ENCODE peak calls at places on chromosome X, in five cellular contexts. A, C, U, S and L are unnamed samples.

GRCh38 chrX:22395372-22395771 is 122.7 kb downstream of the CBLL2 start:
- DNase-seq in A (no peak), C (no peak), U (no peak), S (no peak), L (no peak)

GRCh38 chrX:154980330-154981115 is 42.0 kb downstream of the F8 start:
- DNase-seq in A (peak; percentile 75), C (peak; percentile 65), U (peak; percentile 83), S (peak; percentile 50), L (peak; percentile 4)

GRCh38 chrX:138877746-138878145 is 166.2 kb upstream of the FGF13 start:
- DNase-seq in A (no peak), C (no peak), U (no peak), S (no peak), L (no peak)

GRCh38 chrX:130994671-130995070 is 63.5 kb upstream of the ARHGAP36 start:
- DNase-seq in A (peak; percentile 3), C (peak; percentile 58), U (peak; percentile 29), S (no peak), L (no peak)

GRCh38 chrX:68647156-68647957 is at the start of gene STARD8:
- DNase-seq in A (no peak), C (peak; percentile 56), U (no peak), S (no peak), L (no peak)

GRCh38 chrX:113048896-113049295 is 208.3 kb upstream of the AMOT start:
- DNase-seq in A (no peak), C (no peak), U (no peak), S (no peak), L (no peak)

GRCh38 chrX:26845051-26845450 is 618.1 kb downstream of the PPP4R3C start:
- DNase-seq in A (no peak), C (no peak), U (no peak), S (no peak), L (no peak)

GRCh38 chrX:4249401-4249800 is 536.0 kb upstream of the PRKX start:
- DNase-seq in A (no peak), C (no peak), U (no peak), S (no peak), L (no peak)

GRCh38 chrX:152936306-152936705 is 38.4 kb downstream of the ZNF185 start:
- DNase-seq in A (no peak), C (no peak), U (no peak), S (no peak), L (no peak)

GRCh38 chrX:116318672-116319071 is 117.7 kb upstream of the SLC6A14 start:
- DNase-seq in A (no peak), C (no peak), U (no peak), S (no peak), L (no peak)

GRCh38 chrX:154349359-154349935 is 25.0 kb downstream of the FLNA start:
- DNase-seq in A (no peak), C (no peak), U (no peak), S (no peak), L (no peak)

GRCh38 chrX:147183161-147183560 is 368.6 kb upstream of the CXorf51A start:
- DNase-seq in A (no peak), C (no peak), U (no peak), S (no peak), L (no peak)

GRCh38 chrX:24607616-24608015 is 39.5 kb downstream of the PCYT1B start:
- DNase-seq in A (no peak), C (no peak), U (no peak), S (no peak), L (no peak)

GRCh38 chrX:118347131-118347530 is 1.2 kb downstream of the WDR44 start:
- DNase-seq in A (no peak), C (no peak), U (no peak), S (no peak), L (no peak)

GRCh38 chrX:41381685-41382084 is 47.7 kb downstream of the DDX3X start:
- DNase-seq in A (no peak), C (no peak), U (no peak), S (no peak), L (no peak)

GRCh38 chrX:72208126-72208525 is 26.6 kb downstream of the PIN4 start:
- DNase-seq in A (no peak), C (no peak), U (no peak), S (no peak), L (no peak)

GRCh38 chrX:150692837-150693781 is at the start of gene MTMR1:
- DNase-seq in A (peak; percentile 51), C (peak; percentile 51), U (peak; percentile 52), S (peak; percentile 63), L (no peak)

GRCh38 chrX:110180928-110181310 is 137.0 kb downstream of the AMMECR1 start:
- DNase-seq in A (no peak), C (no peak), U (no peak), S (no peak), L (no peak)

GRCh38 chrX:129876734-129877395 is 29.1 kb upstream of the UTP14A start:
- DNase-seq in A (no peak), C (no peak), U (no peak), S (no peak), L (no peak)

GRCh38 chrX:144586756-144587155 is 660.5 kb upstream of the SPANXN1 start:
- DNase-seq in A (no peak), C (no peak), U (no peak), S (no peak), L (no peak)

GRCh38 chrX:150765237-150765636 is 72.0 kb downstream of the MTMR1 start:
- DNase-seq in A (no peak), C (no peak), U (no peak), S (no peak), L (no peak)

GRCh38 chrX:118862086-118862485 is 38.5 kb downstream of the ZCCHC12 start:
- DNase-seq in A (no peak), C (no peak), U (no peak), S (peak; percentile 8), L (no peak)